ENCODE peak calls at places on chromosomes 3 and 15, in four cellular contexts. Y is kidney epithelial cell, M is foreskin fibroblast, L is PC-3. N is an unnamed sample.

GRCh38 chr3:14633819-14634424 is 17.6 kb upstream of the CCDC174 start:
- DNase-seq in Y (no peak), L (peak; percentile 65), M (peak; percentile 76), N (peak; percentile 82)

GRCh38 chr3:189573004-189573403 is 58.2 kb upstream of the TP63 start:
- DNase-seq in L (no peak), M (no peak), Y (no peak), N (peak; percentile 27)

GRCh38 chr3:181948286-181948685 is 236.6 kb downstream of the SOX2 start:
- DNase-seq in Y (no peak), L (peak; percentile 48), M (no peak), N (no peak)

GRCh38 chr15:101505610-101506337 is 16.3 kb upstream of the PCSK6 start:
- DNase-seq in M (no peak), Y (no peak), L (no peak), N (no peak)

GRCh38 chr15:100725121-100726069 is 123.0 kb downstream of the ASB7 start:
- DNase-seq in Y (peak; percentile 84), M (peak; percentile 86), L (peak; percentile 37), N (peak; percentile 81)

GRCh38 chr3:110995461-110996226 is 76.0 kb upstream of the NECTIN3 start:
- DNase-seq in L (peak; percentile 64), Y (no peak), M (peak; percentile 62), N (peak; percentile 59)

GRCh38 chr3:148998715-148999413 is 7.5 kb downstream of the GYG1 start:
- DNase-seq in L (no peak), M (peak; percentile 13), Y (no peak), N (no peak)

GRCh38 chr15:92392462-92392861 is 1.2 kb upstream of the ST8SIA2 start:
- DNase-seq in Y (no peak), M (no peak), L (no peak), N (no peak)

GRCh38 chr3:195150194-195151118 is 120.5 kb downstream of the XXYLT1 start:
- DNase-seq in M (peak; percentile 24), Y (no peak), L (peak; percentile 78), N (peak; percentile 91)

DNA sequence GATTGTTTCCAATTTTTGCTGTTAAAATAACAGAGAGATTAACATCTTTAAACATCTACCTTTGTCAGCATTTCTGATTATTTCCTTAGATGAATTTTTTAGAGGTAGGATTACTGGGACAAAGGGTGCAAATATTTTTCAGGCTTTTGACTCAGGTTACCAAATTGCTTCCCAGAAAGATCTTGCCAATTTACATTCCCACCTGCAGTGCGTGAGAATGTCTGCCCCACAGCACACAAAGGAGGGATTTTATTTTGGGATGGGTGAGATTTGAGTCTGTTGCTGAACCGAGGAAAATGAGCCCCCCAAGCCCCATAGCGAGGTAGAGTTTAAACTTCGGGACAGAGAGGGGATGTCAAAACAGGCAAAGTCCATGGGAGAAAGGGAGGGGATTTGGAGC is 25.9 kb upstream of the RNU6-1 start:
- DNase-seq in M (no peak), L (no peak), Y (no peak), N (no peak)
- TF ChIP-seq CTCF in M (no peak), L (no peak), Y (no peak), N (no peak)

GRCh38 chr15:36882487-36883108 is 217.8 kb downstream of the MEIS2 start:
- DNase-seq in Y (no peak), M (no peak), L (peak; percentile 57), N (no peak)
- H3K4me3 ChIP-seq in Y (no peak overlapping the region), M (peak overlapping the region; percentile 36), L (peak overlapping the region; percentile 70), N (peak overlapping the region; percentile 31)

GRCh38 chr3:179829391-179829790 is 176.6 kb downstream of the USP13 start:
- DNase-seq in Y (no peak), L (no peak), M (no peak), N (no peak)
- TF ChIP-seq CTCF in Y (no peak), L (no peak), M (no peak), N (no peak)

GRCh38 chr15:83198476-83198875 is 9.1 kb downstream of the HDGFL3 start:
- DNase-seq in M (no peak), L (no peak), Y (no peak), N (no peak)
- H3K4me3 ChIP-seq in M (no peak overlapping the region), L (no peak overlapping the region), Y (no peak overlapping the region), N (no peak overlapping the region)

GRCh38 chr3:11716576-11717250 is 73.0 kb upstream of the VGLL4 start:
- DNase-seq in Y (no peak), M (peak; percentile 20), L (no peak), N (peak; percentile 38)
- TF ChIP-seq CTCF in Y (no peak), M (no peak), L (no peak), N (no peak)

N was measured in cardiac fibroblast.